ENCODE peak calls at places on chromosome 11, in five cellular contexts. F is breast epithelium, W is fibroblast of pulmonary artery, H is AG04450, Q is fibroblast of villous mesenchyme. A is an unnamed sample.

GRCh38 chr11:115324569-115325432 is 179.4 kb downstream of the CADM1 start:
- DNase-seq in F (no peak), H (peak), W (peak), Q (peak), A (no peak)

GRCh38 chr11:61962213-61963015 is 5.0 kb downstream of the FTH1 start:
- DNase-seq in H (no peak), Q (peak), W (peak), F (no peak), A (no peak)

GRCh38 chr11:117232911-117233409 is 489 bp downstream of the RNF214 start:
- DNase-seq in W (no peak), Q (no peak), H (no peak), F (no peak), A (no peak)

GRCh38 chr11:47981667-47982404 is 1.5 kb downstream of the PTPRJ start:
- DNase-seq in Q (no peak), H (no peak), F (no peak), W (no peak), A (no peak)

GRCh38 chr11:61632096-61632495 is 48.1 kb upstream of the DAGLA start:
- DNase-seq in W (no peak), H (no peak), F (no peak), Q (no peak), A (no peak)

GRCh38 chr11:114295676-114296081 is 520 bp upstream of the NNMT start:
- DNase-seq in Q (no peak), W (no peak), H (no peak), F (no peak), A (no peak)

GRCh38 chr11:59556883-59557205 is 45.5 kb downstream of the OR4D9 start:
- DNase-seq in F (no peak), Q (peak), W (no peak), H (no peak), A (no peak)

GRCh38 chr11:58958500-58958899 is 19.2 kb downstream of the GLYATL1 start:
- DNase-seq in Q (no peak), H (no peak), F (no peak), W (no peak), A (peak)

GRCh38 chr11:115774756-115775155 is 270.5 kb upstream of the CADM1 start:
- DNase-seq in W (no peak), H (no peak), F (no peak), Q (no peak), A (no peak)

GRCh38 chr11:122852071-122852831 is 14.0 kb downstream of the CRTAM start:
- DNase-seq in W (no peak), F (no peak), Q (no peak), H (no peak), A (no peak)

DNA sequence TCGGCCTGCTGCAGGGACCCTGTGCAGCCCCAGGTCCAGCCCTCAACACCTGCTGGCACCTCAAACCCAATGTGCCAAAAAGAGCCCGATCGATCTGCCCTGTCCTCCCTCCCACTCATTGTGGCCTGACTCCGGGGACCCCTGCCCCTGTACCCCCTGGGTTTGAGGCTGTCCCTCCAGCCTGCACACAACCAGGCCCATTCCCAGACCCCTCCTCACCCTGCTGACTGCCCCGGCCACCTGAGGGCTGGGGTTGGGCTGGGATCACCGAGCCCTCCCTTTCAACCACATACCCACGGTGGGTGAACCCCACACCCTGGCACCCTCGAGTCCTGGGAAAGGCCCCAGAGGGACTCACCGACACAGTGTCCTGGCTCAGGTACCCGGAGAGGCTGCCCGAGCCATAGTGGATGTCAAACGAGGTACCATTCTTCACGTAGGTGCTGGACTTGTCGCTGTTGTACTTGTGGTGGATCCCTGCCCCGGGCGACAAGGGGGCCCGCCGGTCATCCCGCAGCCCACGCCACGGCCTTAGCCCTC is 5.0 kb downstream of the CTSD start:
- DNase-seq in Q (no peak), F (no peak), H (no peak), W (no peak), A (no peak)
- H3K4me3 ChIP-seq in Q (no peak), F (no peak), H (no peak), W (no peak), A (no peak)

DNA sequence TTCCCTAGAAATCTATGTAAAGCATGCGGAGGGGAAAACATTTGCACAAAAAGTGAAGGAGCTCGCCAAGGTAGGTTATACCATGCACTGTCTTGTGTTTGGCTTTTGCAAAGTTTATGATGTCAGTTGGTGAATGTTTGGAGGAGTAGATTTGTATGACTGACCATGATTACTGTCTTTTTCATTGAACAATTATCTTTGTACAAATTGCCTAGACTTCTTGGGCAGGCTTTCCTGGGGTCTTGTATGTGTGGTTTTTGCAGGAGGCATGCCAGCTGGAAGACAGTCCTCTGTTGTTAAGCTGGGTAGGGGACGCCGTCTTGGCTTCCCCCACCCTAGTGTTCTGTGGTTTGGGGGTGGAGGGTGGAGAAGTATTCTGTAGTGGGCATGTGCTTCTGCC is 123.6 kb upstream of the HSD17B12 start:
- DNase-seq in H (no peak), W (no peak), F (no peak), Q (no peak), A (no peak)
- H3K4me3 ChIP-seq in H (no peak), W (no peak), F (no peak), Q (no peak), A (no peak)

GRCh38 chr11:2271077-2271326 is 614 bp upstream of the ASCL2 start:
- DNase-seq in Q (no peak), F (peak), W (no peak), H (no peak), A (no peak)

GRCh38 chr11:2272241-2272945 is 2.0 kb upstream of the ASCL2 start:
- DNase-seq in H (no peak), W (no peak), F (peak), Q (no peak), A (no peak)

GRCh38 chr11:2270322-2271076 is at the start of gene ASCL2:
- DNase-seq in H (no peak), W (no peak), F (peak), Q (no peak), A (no peak)

GRCh38 chr11:2272946-2273280 is 2.5 kb upstream of the ASCL2 start:
- DNase-seq in H (no peak), Q (no peak), F (no peak), W (no peak), A (no peak)

DNA sequence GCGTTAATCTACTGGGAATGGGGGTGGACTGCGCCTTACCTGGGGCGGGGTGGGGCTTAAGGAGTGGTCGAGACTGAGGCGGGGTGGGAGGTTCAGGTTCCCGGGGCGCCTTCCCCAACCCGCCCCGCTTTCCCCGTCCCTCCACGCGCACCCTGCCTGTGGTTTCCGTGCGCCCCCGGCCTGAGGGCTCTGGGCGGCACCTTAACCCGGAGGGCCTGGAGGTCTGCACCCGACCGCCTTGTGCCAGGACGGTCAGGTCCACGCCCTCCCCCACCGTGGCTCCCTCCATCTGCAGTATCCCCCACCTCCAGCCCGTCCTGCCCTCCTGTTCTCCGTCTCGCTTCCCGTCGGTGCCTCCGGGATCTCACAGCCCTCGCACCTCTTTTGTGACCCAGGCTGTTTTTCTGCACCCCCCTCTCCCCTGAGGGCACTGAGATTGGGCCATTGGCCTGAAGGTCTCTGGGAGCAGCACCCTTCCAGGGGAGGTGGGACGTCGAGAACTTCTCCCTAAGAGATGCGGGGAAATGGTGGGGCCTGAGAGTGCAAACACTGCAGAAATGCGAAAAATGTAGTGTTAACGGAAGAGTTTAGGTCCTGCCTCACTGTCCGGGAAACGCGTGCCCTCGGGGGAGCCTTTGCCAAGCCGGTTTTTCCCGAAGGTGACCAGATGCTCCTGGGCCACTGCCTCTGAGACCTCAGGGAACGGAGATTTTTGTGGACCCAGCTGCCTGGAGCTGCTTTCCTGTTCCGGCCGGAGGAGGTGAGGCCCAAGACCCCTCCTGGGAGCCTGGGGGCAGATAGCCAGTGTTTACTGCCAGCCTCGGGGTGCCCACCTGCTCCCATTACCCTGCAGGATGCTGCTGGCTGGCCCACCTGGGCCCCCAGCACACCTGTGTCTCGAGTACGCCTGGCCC is 1.2 kb upstream of the ASCL2 start:
- DNase-seq in H (no peak), Q (no peak), W (no peak), F (peak), A (no peak)
- H3K4me3 ChIP-seq in H (no peak), Q (no peak), W (no peak), F (peak), A (no peak)

GRCh38 chr11:118927554-118928107 is 1.9 kb upstream of the BCL9L start:
- DNase-seq in H (no peak), W (no peak), F (no peak), Q (no peak), A (no peak)
- H3K4me3 ChIP-seq in H (peak), W (peak), F (peak), Q (no peak), A (peak)

GRCh38 chr11:8018742-8019631 is 31.9 kb downstream of the EIF3F start:
- DNase-seq in F (peak), H (peak), Q (peak), W (peak), A (no peak)
- H3K4me3 ChIP-seq in F (peak), H (peak), Q (peak), W (peak), A (no peak)

GRCh38 chr11:6453152-6453551 is 12.4 kb upstream of the HPX start:
- DNase-seq in W (no peak), H (no peak), Q (no peak), F (no peak), A (no peak)

GRCh38 chr11:6456361-6457073 is 15.7 kb upstream of the HPX start:
- DNase-seq in F (no peak), Q (no peak), W (no peak), H (no peak), A (no peak)

GRCh38 chr11:6457581-6458320 is 16.0 kb downstream of the TRIM3 start:
- DNase-seq in Q (no peak), F (no peak), W (no peak), H (no peak), A (no peak)

GRCh38 chr11:6452219-6452618 is 11.4 kb upstream of the HPX start:
- DNase-seq in Q (no peak), F (no peak), W (no peak), H (no peak), A (no peak)

GRCh38 chr11:6455070-6455469 is 14.3 kb upstream of the HPX start:
- DNase-seq in H (no peak), W (no peak), Q (no peak), F (no peak), A (no peak)
- H3K4me3 ChIP-seq in H (no peak), W (no peak), Q (no peak), F (no peak), A (no peak)